ENCODE peak calls at places on chromosomes 11 and 22, in eight cellular contexts. N, S, A, U, I, D, K and J are unnamed samples.

GRCh38 chr11:92296138-92296515 is 71.5 kb downstream of the FAT3 start:
- DNase-seq in I (no peak), A (no peak), D (no peak), S (no peak), K (no peak), U (no peak), N (no peak), J (no peak)

GRCh38 chr11:111406589-111406988 is 27.5 kb upstream of the POU2AF1 start:
- DNase-seq in D (no peak), K (no peak), U (no peak), N (no peak), S (no peak), I (no peak), A (no peak), J (no peak)

GRCh38 chr11:17013548-17014320 is 480 bp downstream of the PLEKHA7 start:
- DNase-seq in S (no peak), I (no peak), N (peak; percentile 47), U (peak; percentile 80), A (peak; percentile 19), K (no peak), D (no peak), J (no peak)

GRCh38 chr22:20052309-20053250 is 27.5 kb upstream of the DGCR8 start:
- DNase-seq in I (no peak), U (no peak), D (no peak), A (no peak), S (no peak), K (no peak), N (no peak), J (no peak)

GRCh38 chr11:104402812-104403521 is 239.0 kb upstream of the PDGFD start:
- DNase-seq in S (no peak), U (no peak), A (no peak), D (no peak), N (no peak), I (no peak), K (no peak), J (peak; percentile 36)

GRCh38 chr11:33324211-33324985 is 67.2 kb downstream of the HIPK3 start:
- DNase-seq in S (no peak), A (no peak), N (no peak), K (no peak), I (no peak), U (no peak), D (no peak), J (peak; percentile 54)

GRCh38 chr11:110317516-110317932 is 21.1 kb upstream of the RDX start:
- DNase-seq in I (no peak), S (peak; percentile 48), U (no peak), D (no peak), A (no peak), N (no peak), K (peak; percentile 98), J (no peak)

GRCh38 chr11:72072348-72072747 is 8.0 kb downstream of the NUMA1 start:
- DNase-seq in S (no peak), U (no peak), N (no peak), A (peak; percentile 44), K (peak; percentile 80), D (no peak), I (peak; percentile 59), J (peak; percentile 41)

GRCh38 chr11:8222820-8223512 is 40.7 kb downstream of the LMO1 start:
- DNase-seq in A (no peak), K (no peak), N (no peak), U (no peak), D (no peak), S (no peak), I (no peak), J (peak; percentile 59)

GRCh38 chr11:102552447-102553200 is 22.1 kb upstream of the MMP7 start:
- DNase-seq in A (peak; percentile 25), U (no peak), D (no peak), I (peak; percentile 94), K (no peak), S (no peak), N (peak; percentile 58), J (no peak)

GRCh38 chr11:108734956-108735559 is 70.2 kb downstream of the DDX10 start:
- DNase-seq in K (peak; percentile 44), I (peak; percentile 8), N (no peak), A (peak; percentile 21), D (no peak), U (no peak), S (peak; percentile 29), J (peak; percentile 39)

GRCh38 chr11:125464671-125465070 is 31.4 kb downstream of the FEZ1 start:
- DNase-seq in A (no peak), K (no peak), U (no peak), I (no peak), S (no peak), N (no peak), D (no peak), J (no peak)

GRCh38 chr11:43819926-43820325 is 60.7 kb upstream of the ALKBH3 start:
- DNase-seq in D (peak; percentile 19), I (no peak), S (no peak), A (no peak), U (no peak), K (no peak), N (no peak), J (peak; percentile 26)

DNA sequence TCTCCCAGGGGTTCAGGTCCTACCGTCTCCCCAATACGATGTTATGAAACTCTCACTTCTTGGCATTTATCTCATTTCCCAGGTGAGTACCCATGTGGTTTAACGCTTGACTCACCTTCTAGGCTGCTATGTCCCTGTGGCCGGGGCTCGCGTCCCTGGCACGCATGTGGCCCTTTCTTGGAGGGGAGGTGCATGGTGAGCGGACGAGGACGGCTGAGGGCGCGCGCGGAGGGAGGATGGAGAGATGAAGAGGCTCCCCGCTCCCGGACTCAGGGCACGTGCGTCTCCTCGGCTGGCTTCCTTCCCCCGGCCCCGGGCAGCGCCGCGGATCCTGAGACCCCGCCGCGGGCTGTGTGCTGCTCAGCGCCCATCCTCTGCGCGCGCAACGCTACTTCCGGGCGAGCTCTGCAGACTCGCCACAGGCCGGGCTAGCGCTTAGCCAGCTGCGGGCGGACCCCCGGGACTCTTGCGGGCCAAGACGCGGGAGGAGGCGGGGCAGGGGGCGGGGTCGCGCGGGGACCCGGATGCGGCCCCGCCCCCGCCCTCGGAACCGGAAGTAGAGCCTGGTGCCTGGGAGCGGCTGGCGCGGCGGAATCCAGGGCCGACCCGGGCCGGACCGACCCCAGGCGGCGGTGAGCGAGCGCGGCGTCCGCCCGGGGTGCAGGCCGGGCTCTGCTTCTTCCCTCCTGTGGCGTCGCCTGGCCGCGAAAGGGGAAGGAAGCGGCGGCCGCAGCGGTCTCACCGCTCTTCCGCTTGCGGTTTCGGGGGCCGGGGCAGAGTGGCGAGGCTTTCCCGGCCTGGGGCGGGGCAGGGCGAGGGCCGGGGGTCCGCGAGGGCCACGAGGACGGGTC is at the start of gene CTTN:
- DNase-seq in N (peak; percentile 92), I (peak; percentile 71), D (peak; percentile 24), K (peak; percentile 87), U (peak; percentile 90), A (peak; percentile 79), S (peak; percentile 98), J (peak; percentile 96)
- TF ChIP-seq POLR2A in N (peak; percentile 57), I (peak; percentile 85), D (peak; percentile 60), K (peak; percentile 69), U (peak; percentile 81), A (peak; percentile 90), S (peak; percentile 86), J (peak; percentile 44)

GRCh38 chr22:39351689-39352214 is 2.0 kb downstream of the SYNGR1 start:
- DNase-seq in A (no peak), D (peak; percentile 25), I (no peak), K (no peak), U (no peak), S (no peak), N (no peak), J (peak; percentile 93)

GRCh38 chr22:39348909-39349505 is 784 bp upstream of the SYNGR1 start:
- DNase-seq in K (no peak), D (no peak), N (no peak), A (no peak), U (no peak), S (no peak), I (no peak), J (peak; percentile 82)

GRCh38 chr22:39349506-39349966 is 255 bp upstream of the SYNGR1 start:
- DNase-seq in D (no peak), N (peak; percentile 36), I (no peak), S (peak; percentile 95), U (peak; percentile 70), K (no peak), A (no peak), J (no peak)

GRCh38 chr22:39350803-39351688 is 1.3 kb downstream of the SYNGR1 start:
- DNase-seq in A (no peak), I (no peak), K (no peak), D (no peak), U (no peak), S (no peak), N (no peak), J (no peak)

DNA sequence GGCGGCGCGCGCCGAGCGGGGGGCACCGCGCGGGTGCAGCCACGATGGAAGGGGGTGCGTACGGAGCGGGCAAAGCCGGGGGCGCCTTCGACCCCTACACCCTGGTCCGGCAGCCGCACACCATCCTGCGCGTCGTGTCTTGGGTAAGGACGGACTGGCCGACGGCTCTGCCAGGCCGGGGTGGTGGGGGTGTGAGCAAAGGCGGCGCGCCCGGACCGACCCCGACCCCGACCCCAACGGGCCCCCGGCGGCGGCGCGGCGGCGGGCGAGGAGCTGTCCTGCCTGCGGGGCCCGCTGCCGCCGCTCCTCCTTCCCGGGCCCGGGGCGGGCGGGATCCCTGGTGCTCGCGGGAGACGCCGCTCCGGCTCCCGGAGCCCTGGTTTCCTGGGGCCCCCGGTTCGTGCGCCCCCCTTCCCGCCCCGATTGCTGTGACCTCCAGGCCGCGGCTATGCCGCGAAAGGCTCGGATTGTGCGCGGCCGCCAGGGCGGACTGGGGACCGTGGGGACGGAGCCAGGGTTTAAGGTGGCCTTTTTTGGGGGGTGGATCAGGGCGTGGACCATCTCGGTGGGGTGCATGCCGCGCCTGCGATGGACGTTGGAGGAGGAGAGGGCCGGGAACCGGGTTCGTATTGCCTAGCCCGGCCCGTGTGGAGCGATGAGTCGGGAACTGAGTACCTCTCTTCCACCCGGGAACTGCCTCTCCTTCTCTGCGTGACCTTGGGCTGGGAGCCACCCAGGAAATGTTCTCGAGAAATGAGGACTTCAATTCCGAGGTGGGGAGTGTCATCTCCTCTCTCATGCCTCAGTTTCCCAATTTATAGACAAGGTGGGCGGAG is at the start of gene SYNGR1:
- DNase-seq in D (no peak), A (no peak), U (no peak), K (no peak), I (no peak), S (no peak), N (no peak), J (no peak)
- TF ChIP-seq CTCF in D (no peak), A (no peak), U (no peak), K (peak; percentile 7), I (no peak), S (no peak), N (no peak), J (no peak)

GRCh38 chr11:123020968-123021367 is 39.3 kb upstream of the BSX start:
- DNase-seq in K (peak; percentile 32), D (no peak), A (peak; percentile 43), N (peak; percentile 77), U (no peak), S (no peak), I (peak; percentile 33), J (peak; percentile 81)
- TF ChIP-seq MAX in K (no peak), D (no peak), A (no peak), N (no peak), U (no peak), S (no peak), I (no peak), J (no peak)

DNA sequence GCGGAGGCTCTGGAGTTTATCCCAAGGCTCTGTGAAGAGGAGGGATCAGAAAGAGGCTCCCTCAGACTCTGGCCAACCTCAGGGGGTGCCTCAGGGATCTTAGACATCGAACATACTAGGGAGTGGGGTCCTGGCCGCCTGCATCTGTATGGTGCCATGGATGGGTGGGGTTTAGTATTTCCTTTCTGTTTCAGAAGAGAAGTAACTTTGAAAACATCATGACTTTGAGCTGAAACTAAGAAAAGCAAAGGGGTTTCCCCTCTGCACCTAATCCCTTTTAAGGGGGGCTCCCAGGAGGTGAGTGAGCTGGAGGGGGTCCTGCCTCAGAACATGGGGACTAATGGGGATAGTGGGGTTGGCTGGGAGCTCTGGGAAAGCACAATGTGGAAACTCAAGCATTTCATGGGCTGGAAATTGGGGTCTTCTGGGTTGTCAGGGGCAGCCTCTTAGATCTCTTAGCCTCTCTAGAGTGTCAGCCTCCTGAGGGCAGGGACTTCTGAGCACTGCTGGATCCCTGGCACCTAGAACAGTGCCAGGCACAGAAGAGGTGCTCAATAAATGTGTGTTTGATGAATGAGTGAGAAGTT is 11.8 kb upstream of the SSTR3 start:
- DNase-seq in U (no peak), N (no peak), A (no peak), S (no peak), K (no peak), I (no peak), D (no peak), J (no peak)
- TF ChIP-seq POLR2A in U (no peak), N (no peak), A (no peak), S (no peak), K (no peak), I (no peak), D (no peak), J (no peak)